ENCODE peak calls at places on chromosomes 6 and 20, in six cellular contexts. O, T, D, B, V and X are unnamed samples.

GRCh38 chr6:167747152-167747427 is 79.6 kb upstream of the AFDN start:
- DNase-seq in O (no peak), T (no peak), D (no peak), B (no peak), V (no peak), X (no peak)

GRCh38 chr6:105781248-105781647 is 304.9 kb upstream of the PRDM1 start:
- DNase-seq in O (peak; percentile 17), T (no peak), D (no peak), B (no peak), V (no peak), X (no peak)

GRCh38 chr6:6915813-6916547 is 191.8 kb upstream of the RREB1 start:
- DNase-seq in O (no peak), T (no peak), D (no peak), B (no peak), V (no peak), X (no peak)

GRCh38 chr20:45119556-45120266 is 4.6 kb downstream of the WFDC12 start:
- DNase-seq in O (no peak), T (no peak), D (no peak), B (no peak), V (no peak), X (no peak)

GRCh38 chr6:37693546-37694250 is 4.0 kb downstream of the MDGA1 start:
- DNase-seq in O (no peak), T (no peak), D (no peak), B (no peak), V (no peak), X (no peak)

GRCh38 chr6:15322781-15323536 is 77.1 kb downstream of the JARID2 start:
- DNase-seq in O (no peak), T (no peak), D (no peak), B (no peak), V (no peak), X (no peak)

GRCh38 chr20:19784511-19785172 is 26.6 kb downstream of the RIN2 start:
- DNase-seq in O (peak; percentile 32), T (peak; percentile 89), D (no peak), B (peak; percentile 9), V (peak; percentile 75), X (peak; percentile 24)

GRCh38 chr20:1935696-1936366 is 40.6 kb downstream of the SIRPA start:
- DNase-seq in O (no peak), T (no peak), D (no peak), B (no peak), V (no peak), X (no peak)

GRCh38 chr6:35077006-35077712 is 64.0 kb downstream of the TCP11 start:
- DNase-seq in O (no peak), T (no peak), D (no peak), B (no peak), V (no peak), X (no peak)

GRCh38 chr6:112253842-112254816 is at the start of gene LAMA4:
- DNase-seq in O (no peak), T (peak; percentile 68), D (no peak), B (no peak), V (no peak), X (peak; percentile 39)

GRCh38 chr6:97198181-97198580 is 84.8 kb downstream of the MMS22L start:
- DNase-seq in O (no peak), T (no peak), D (no peak), B (no peak), V (no peak), X (no peak)

GRCh38 chr6:32181890-32182529 is 2.0 kb downstream of the AGER start:
- DNase-seq in O (peak; percentile 57), T (no peak), D (no peak), B (no peak), V (no peak), X (no peak)

GRCh38 chr6:113994934-113995342 is 24.0 kb upstream of the HDAC2 start:
- DNase-seq in O (peak; percentile 22), T (peak; percentile 81), D (no peak), B (no peak), V (peak; percentile 87), X (peak; percentile 50)

GRCh38 chr6:2196079-2196679 is 49.2 kb downstream of the GMDS start:
- DNase-seq in O (peak; percentile 45), T (peak; percentile 75), D (no peak), B (peak; percentile 13), V (peak; percentile 40), X (no peak)

GRCh38 chr6:43972179-43972914 is 154.9 kb downstream of the MRPL14 start:
- DNase-seq in O (no peak), T (no peak), D (no peak), B (no peak), V (no peak), X (no peak)

GRCh38 chr20:34824861-34825529 is 456 bp downstream of the NCOA6 start:
- DNase-seq in O (no peak), T (peak; percentile 88), D (peak; percentile 10), B (no peak), V (peak; percentile 54), X (peak; percentile 78)

GRCh38 chr6:25006565-25007001 is 70.8 kb upstream of the RIPOR2 start:
- DNase-seq in O (no peak), T (no peak), D (no peak), B (no peak), V (no peak), X (no peak)

GRCh38 chr20:34921436-34921835 is 34.2 kb downstream of the GSS start:
- DNase-seq in O (no peak), T (no peak), D (no peak), B (no peak), V (no peak), X (no peak)

GRCh38 chr6:82182756-82183155 is 64.8 kb downstream of the IBTK start:
- DNase-seq in O (no peak), T (no peak), D (no peak), B (no peak), V (no peak), X (no peak)

GRCh38 chr20:52490715-52491430 is 299.3 kb upstream of the ZFP64 start:
- DNase-seq in O (no peak), T (no peak), D (no peak), B (no peak), V (no peak), X (no peak)

GRCh38 chr6:22409487-22409886 is 112.7 kb upstream of the PRL start:
- DNase-seq in O (no peak), T (no peak), D (no peak), B (no peak), V (no peak), X (no peak)

GRCh38 chr6:125750692-125751333 is 1.4 kb downstream of the HEY2 start:
- DNase-seq in O (no peak), T (no peak), D (no peak), B (no peak), V (no peak), X (no peak)

GRCh38 chr6:68313911-68314310 is 321.2 kb upstream of the ADGRB3 start:
- DNase-seq in O (no peak), T (peak; percentile 21), D (no peak), B (no peak), V (no peak), X (no peak)

GRCh38 chr6:144753023-144753705 is 468.0 kb downstream of the UTRN start:
- DNase-seq in O (no peak), T (no peak), D (no peak), B (peak; percentile 34), V (no peak), X (no peak)

GRCh38 chr20:41308290-41308691 is 9.2 kb downstream of the ZHX3 start:
- DNase-seq in O (no peak), T (peak; percentile 27), D (no peak), B (no peak), V (peak; percentile 69), X (no peak)

GRCh38 chr20:41304413-41305079 is 13.0 kb downstream of the ZHX3 start:
- DNase-seq in O (no peak), T (no peak), D (no peak), B (no peak), V (no peak), X (no peak)

GRCh38 chr20:41307021-41307420 is 10.5 kb downstream of the ZHX3 start:
- DNase-seq in O (no peak), T (no peak), D (no peak), B (no peak), V (no peak), X (no peak)

GRCh38 chr20:41304002-41304401 is 13.5 kb downstream of the ZHX3 start:
- DNase-seq in O (no peak), T (no peak), D (no peak), B (no peak), V (no peak), X (no peak)

DNA sequence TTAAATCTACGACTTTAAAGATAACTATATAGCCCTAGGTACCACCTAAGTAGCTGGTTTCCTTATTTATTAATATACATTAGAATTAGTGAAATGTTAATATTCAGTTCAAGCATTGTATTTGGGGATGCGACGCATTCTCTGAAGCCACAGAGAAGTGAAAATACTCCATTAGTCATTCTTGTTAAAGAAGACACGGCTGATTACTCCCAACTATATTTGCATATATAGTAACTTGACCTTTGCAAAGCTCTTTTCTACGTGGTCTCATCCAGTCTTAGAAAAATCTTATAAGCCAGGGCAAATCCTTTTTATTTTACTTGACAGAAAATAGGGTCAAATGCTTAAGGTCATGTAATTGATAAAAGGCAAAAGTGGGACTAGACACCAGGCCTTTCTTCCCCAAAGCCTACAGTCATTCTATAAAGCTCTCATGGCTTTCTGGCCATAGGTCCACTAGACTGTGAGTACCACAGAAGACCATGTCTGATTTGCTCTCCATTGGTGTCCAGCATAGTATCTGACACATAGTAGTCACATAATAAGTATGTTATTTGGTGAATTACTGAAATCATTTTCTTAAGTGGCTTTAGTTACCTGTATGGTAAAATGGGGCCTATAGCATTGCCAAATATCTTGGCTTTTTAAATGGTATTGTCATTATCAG is 11.3 kb downstream of the ZHX3 start:
- DNase-seq in O (no peak), T (no peak), D (no peak), B (peak; percentile 42), V (no peak), X (no peak)
- TF ChIP-seq CREB1 in O (no peak), T (no peak), D (no peak), B (no peak), V (no peak), X (no peak)

DNA sequence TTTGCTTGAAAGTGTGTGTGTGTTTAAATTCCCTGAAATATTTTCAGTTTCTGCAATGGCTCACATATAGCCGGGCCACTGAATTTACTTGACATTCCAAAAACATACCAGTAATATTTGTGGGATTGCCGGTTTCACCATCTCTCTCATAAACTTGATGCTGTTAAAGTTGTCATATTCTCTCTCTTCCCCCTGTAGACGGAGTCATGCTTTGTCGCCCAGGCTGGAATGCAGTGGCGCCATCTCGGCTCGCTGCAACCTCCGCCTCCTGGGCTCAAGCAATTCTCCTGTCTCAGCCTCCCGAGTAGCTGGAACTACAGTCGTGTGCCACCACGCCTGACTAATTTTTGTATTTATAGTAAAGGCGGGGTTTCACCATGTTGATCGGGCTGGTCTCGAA is 122.2 kb downstream of the TIAM2 start:
- DNase-seq in O (no peak), T (no peak), D (no peak), B (no peak), V (no peak), X (no peak)
- TF ChIP-seq CREB1 in O (no peak), T (no peak), D (no peak), B (no peak), V (no peak), X (no peak)

GRCh38 chr20:25496165-25496967 is 88.9 kb downstream of the GINS1 start:
- DNase-seq in O (no peak), T (no peak), D (no peak), B (no peak), V (no peak), X (no peak)
- TF ChIP-seq CREB1 in O (no peak), T (no peak), D (no peak), B (no peak), V (no peak), X (no peak)

GRCh38 chr6:20698675-20699074 is 164.4 kb downstream of the CDKAL1 start:
- DNase-seq in O (no peak), T (no peak), D (no peak), B (no peak), V (no peak), X (no peak)
- TF ChIP-seq CREB1 in O (no peak), T (no peak), D (no peak), B (no peak), V (no peak), X (no peak)